ENCODE peak calls at places on chromosomes 5 and 9, in nine cellular contexts. N is transverse colon; Y is adipocyte; Q is lung; Z is spleen; E is CD8-positive, alpha-beta T cell; M is body of pancreas; X is PC-9; V is tibial artery. G is an unnamed sample.

GRCh38 chr5:1563617-1564181 is 39.9 kb upstream of the LPCAT1 start:
- DNase-seq in N (no peak), Y (no peak), Q (no peak), Z (no peak), E (no peak), M (no peak), X (no peak), V (peak; percentile 57), G (no peak)

GRCh38 chr9:130366888-130367550 is 77.7 kb upstream of the ASS1 start:
- DNase-seq in N (no peak), Y (no peak), Q (no peak), Z (no peak), E (no peak), M (no peak), X (peak; percentile 65), V (no peak), G (no peak)

GRCh38 chr9:89808076-89808701 is 203.4 kb downstream of the GADD45G start:
- DNase-seq in N (no peak), Y (no peak), Q (no peak), Z (no peak), E (no peak), M (no peak), X (no peak), V (peak; percentile 16), G (no peak)

GRCh38 chr5:68304421-68305052 is 89.0 kb downstream of the PIK3R1 start:
- DNase-seq in N (no peak), Y (no peak), Q (no peak), Z (no peak), E (no peak), M (no peak), X (no peak), V (no peak), G (no peak)

GRCh38 chr5:100694100-100694499 is 158.9 kb downstream of the FAM174A start:
- DNase-seq in N (no peak), Y (no peak), Q (no peak), Z (no peak), E (no peak), M (no peak), X (no peak), V (no peak), G (no peak)

GRCh38 chr5:80142996-80143395 is 107.8 kb downstream of the THBS4 start:
- DNase-seq in N (no peak), Y (no peak), Q (no peak), Z (no peak), E (no peak), M (no peak), X (no peak), V (no peak), G (no peak)

GRCh38 chr5:180696116-180696515 is 43.7 kb downstream of the OR2Y1 start:
- DNase-seq in N (no peak), Y (no peak), Q (no peak), Z (no peak), E (no peak), M (no peak), X (no peak), V (no peak), G (no peak)

GRCh38 chr5:68433921-68434879 is 218.6 kb downstream of the PIK3R1 start:
- DNase-seq in N (peak; percentile 71), Y (peak; percentile 96), Q (peak; percentile 76), Z (peak; percentile 95), E (peak; percentile 88), M (peak; percentile 49), X (peak; percentile 98), V (peak; percentile 96), G (peak; percentile 86)

GRCh38 chr9:14096182-14096922 is 217.6 kb downstream of the NFIB start:
- DNase-seq in N (no peak), Y (peak; percentile 88), Q (no peak), Z (no peak), E (no peak), M (peak; percentile 63), X (no peak), V (no peak), G (no peak)

GRCh38 chr9:112029921-112030444 is 133.4 kb downstream of the UGCG start:
- DNase-seq in N (no peak), Y (peak; percentile 69), Q (no peak), Z (no peak), E (no peak), M (no peak), X (peak; percentile 99), V (no peak), G (no peak)

GRCh38 chr9:69079186-69079585 is 43.6 kb downstream of the FXN start:
- DNase-seq in N (no peak), Y (peak; percentile 22), Q (no peak), Z (no peak), E (no peak), M (no peak), X (peak; percentile 59), V (no peak), G (no peak)

GRCh38 chr5:157233515-157233914 is 32.4 kb upstream of the CYFIP2 start:
- DNase-seq in N (no peak), Y (no peak), Q (no peak), Z (no peak), E (no peak), M (no peak), X (no peak), V (no peak), G (peak; percentile 83)

GRCh38 chr5:179275941-179276837 is 69.1 kb downstream of the ADAMTS2 start:
- DNase-seq in N (peak; percentile 59), Y (peak; percentile 93), Q (peak; percentile 48), Z (no peak), E (no peak), M (peak; percentile 28), X (no peak), V (peak; percentile 97), G (no peak)

DNA sequence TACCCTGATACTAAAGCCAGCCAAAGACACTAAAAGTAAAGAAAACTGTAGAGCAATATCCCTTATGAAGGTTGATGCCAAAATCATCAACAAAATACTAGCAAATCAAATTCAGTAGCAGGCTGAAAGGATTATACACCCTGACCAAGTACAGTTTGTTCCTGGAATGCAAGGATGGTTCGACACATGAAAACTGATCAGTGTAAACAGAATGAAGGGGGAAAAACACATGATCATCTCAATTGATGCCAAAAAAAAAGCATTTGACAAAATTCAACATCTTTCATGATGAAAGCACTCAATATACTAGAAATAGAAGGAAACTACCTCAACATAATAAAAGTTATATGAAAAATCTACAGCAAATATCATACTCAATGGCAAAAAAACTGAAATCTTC is 43.5 kb upstream of the LRRC14B start:
- DNase-seq in N (no peak), Y (no peak), Q (no peak), Z (no peak), E (no peak), M (no peak), X (no peak), V (no peak), G (no peak)
- H3K36me3 ChIP-seq in N (no peaks in the 10 kb centered on the region), Y (no peaks in the 10 kb centered on the region), Q (no peaks in the 10 kb centered on the region), Z (no peaks in the 10 kb centered on the region), E (no peaks in the 10 kb centered on the region), M (no peaks in the 10 kb centered on the region), X (no peaks in the 10 kb centered on the region), V (no peaks in the 10 kb centered on the region), G (no peaks in the 10 kb centered on the region)

GRCh38 chr9:126526218-126527108 is 87.3 kb upstream of the LMX1B start:
- DNase-seq in N (no peak), Y (no peak), Q (no peak), Z (peak; percentile 66), E (no peak), M (no peak), X (no peak), V (no peak), G (no peak)
- H3K4me1 ChIP-seq in N (no peaks in the 10 kb centered on the region), Y (no peaks in the 10 kb centered on the region), Q (no peaks in the 10 kb centered on the region), Z (peaks cover 40% of the 10 kb centered on the region), E (peaks cover 6% of the 10 kb centered on the region), M (no peaks in the 10 kb centered on the region), X (no peaks in the 10 kb centered on the region), V (no peaks in the 10 kb centered on the region), G (peaks cover 13% of the 10 kb centered on the region)

DNA sequence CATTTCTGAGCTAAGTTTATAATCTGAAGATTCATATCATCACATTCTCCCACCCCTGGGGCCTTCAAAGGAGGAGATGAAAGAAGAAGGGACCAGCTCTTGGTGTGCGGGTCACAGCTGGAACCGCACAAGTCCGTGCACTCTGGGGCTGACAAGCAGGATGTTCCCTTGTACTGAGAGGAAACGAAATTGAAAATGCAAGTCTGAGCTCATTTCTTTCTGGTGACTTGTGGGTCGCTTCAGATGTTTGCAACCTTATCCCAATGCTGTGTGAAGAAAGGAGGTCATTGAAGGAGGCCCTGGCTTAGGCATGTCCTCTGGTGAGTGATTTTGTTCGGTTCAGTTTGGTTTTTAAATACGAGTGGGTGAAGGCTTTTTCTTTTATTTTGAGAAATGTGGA is 59.6 kb downstream of the C9orf152 start:
- DNase-seq in N (peak; percentile 47), Y (peak; percentile 24), Q (no peak), Z (peak; percentile 82), E (peak; percentile 24), M (no peak), X (no peak), V (no peak), G (peak; percentile 41)
- H3K4me3 ChIP-seq in N (no peak overlapping the region), Y (peak overlapping the region; percentile 22), Q (no peak overlapping the region), Z (peak overlapping the region; percentile 35), E (peak overlapping the region; percentile 31), M (no peak overlapping the region), X (no peak overlapping the region), V (no peak overlapping the region), G (peak overlapping the region; percentile 53)

GRCh38 chr9:128631636-128632035 is 25.0 kb downstream of the DYNC2I2 start:
- DNase-seq in N (no peak), Y (no peak), Q (no peak), Z (peak; percentile 1), E (no peak), M (no peak), X (no peak), V (no peak), G (no peak)

GRCh38 chr9:128632066-128632465 is 24.6 kb downstream of the DYNC2I2 start:
- DNase-seq in N (no peak), Y (no peak), Q (no peak), Z (peak; percentile 64), E (no peak), M (no peak), X (no peak), V (no peak), G (no peak)

GRCh38 chr9:128629136-128629535 is 27.5 kb downstream of the DYNC2I2 start:
- DNase-seq in N (no peak), Y (no peak), Q (no peak), Z (peak; percentile 33), E (no peak), M (no peak), X (no peak), V (no peak), G (no peak)

GRCh38 chr9:128628471-128629048 is 28.1 kb downstream of the DYNC2I2 start:
- DNase-seq in N (peak; percentile 22), Y (no peak), Q (peak; percentile 52), Z (peak; percentile 68), E (no peak), M (no peak), X (no peak), V (peak; percentile 87), G (no peak)

DNA sequence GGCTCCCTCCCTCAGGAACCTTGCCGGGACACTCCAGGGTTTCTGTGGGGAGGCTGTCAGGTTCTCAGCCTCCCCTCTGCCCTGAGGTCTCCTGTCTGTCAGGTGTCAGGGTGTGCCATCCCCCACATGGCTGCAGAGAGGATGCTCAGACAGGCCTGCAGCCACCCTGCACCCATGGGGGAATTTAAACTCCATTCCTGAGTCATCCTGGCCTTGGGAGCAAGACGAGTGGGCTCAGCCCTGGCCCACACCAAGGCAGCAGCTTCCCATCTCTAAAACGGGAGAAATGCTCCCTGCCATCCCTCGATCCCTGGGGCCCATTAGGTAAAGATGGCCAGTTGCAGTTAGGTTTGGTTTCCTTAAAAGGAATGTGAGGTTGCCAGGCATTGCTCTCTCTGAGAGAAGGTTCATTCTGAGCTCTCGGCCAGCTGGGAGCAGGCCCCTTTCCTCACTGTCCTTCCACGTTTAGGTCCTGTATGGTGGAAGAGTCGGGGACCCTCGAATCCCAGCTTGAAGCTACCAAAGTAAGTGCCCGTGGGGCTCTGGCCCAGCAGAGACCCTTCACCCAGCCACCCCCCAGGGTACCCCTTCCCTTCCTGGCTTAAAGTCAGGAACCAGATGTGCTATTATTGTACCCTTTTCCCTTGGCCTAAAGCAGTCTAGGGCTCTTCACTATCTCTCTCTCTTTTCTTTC is 26.6 kb downstream of the DYNC2I2 start:
- DNase-seq in N (no peak), Y (no peak), Q (no peak), Z (peak; percentile 61), E (no peak), M (no peak), X (no peak), V (no peak), G (no peak)
- H3K36me3 ChIP-seq in N (peaks cover 46% of the 10 kb centered on the region), Y (peaks cover 94% of the 10 kb centered on the region), Q (peaks cover 5% of the 10 kb centered on the region), Z (peaks cover 90% of the 10 kb centered on the region), E (peaks cover 66% of the 10 kb centered on the region), M (peaks cover 40% of the 10 kb centered on the region), X (peaks cover 6% of the 10 kb centered on the region), V (peaks cover 96% of the 10 kb centered on the region), G (peaks cover 77% of the 10 kb centered on the region)